ENCODE peak calls at places on chromosomes 12 and 14, in five cellular contexts. P is tibial nerve, N is psoas muscle, W is OCI-LY7, F is brain microvascular endothelial cell. B is an unnamed sample.
A peak's percentile ranks its signal among the peaks of the same experiment; 100 is the strongest.

GRCh38 chr12:76346236-76346635 is 2.0 kb downstream of the BBS10 start:
- DNase-seq in P (no peak), N (no peak), W (no peak), F (no peak), B (no peak)

GRCh38 chr12:90514325-90514724 is 440.7 kb downstream of the CCER1 start:
- DNase-seq in P (no peak), N (no peak), W (no peak), F (no peak), B (no peak)

GRCh38 chr14:105092912-105093425 is 27.7 kb upstream of the GPR132 start:
- DNase-seq in P (no peak), N (no peak), W (no peak), F (peak; percentile 12), B (peak; percentile 52)

GRCh38 chr12:13661005-13661887 is 320.2 kb downstream of the GRIN2B start:
- DNase-seq in P (peak; percentile 14), N (peak; percentile 50), W (peak; percentile 13), F (peak; percentile 38), B (peak; percentile 17)

GRCh38 chr12:62347922-62348650 is 87.9 kb downstream of the USP15 start:
- DNase-seq in P (no peak), N (no peak), W (no peak), F (peak; percentile 13), B (no peak)

GRCh38 chr14:101588990-101589389 is 27.7 kb downstream of the DIO3 start:
- DNase-seq in P (no peak), N (no peak), W (no peak), F (peak; percentile 2), B (no peak)

GRCh38 chr12:91507754-91508153 is 325.1 kb upstream of the DCN start:
- DNase-seq in P (no peak), N (no peak), W (no peak), F (peak; percentile 80), B (no peak)

GRCh38 chr12:94244165-94245133 is 96.1 kb downstream of the PLXNC1 start:
- DNase-seq in P (no peak), N (no peak), W (peak; percentile 51), F (no peak), B (no peak)

DNA sequence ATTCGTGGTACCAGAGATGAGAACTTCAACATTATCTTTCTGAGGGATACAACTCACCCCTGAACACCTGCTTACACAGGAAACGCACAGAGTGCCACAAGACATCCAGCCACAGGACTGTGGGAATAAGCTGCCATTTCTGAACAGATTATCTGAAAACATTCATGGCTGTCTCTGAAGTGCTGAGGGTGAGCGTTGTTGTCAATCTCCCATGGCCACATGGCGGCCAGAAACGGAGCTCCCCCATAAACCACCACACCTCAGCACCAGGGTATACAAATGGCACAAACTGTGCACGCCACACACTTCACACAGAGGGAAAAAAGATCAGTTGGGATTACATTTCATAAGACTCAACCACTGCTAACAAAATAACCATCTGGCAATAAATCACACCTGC is 23.7 kb downstream of the FOXN3 start:
- DNase-seq in P (no peak), N (no peak), W (no peak), F (no peak), B (no peak)
- TF ChIP-seq CTCF in P (no peak), N (no peak), W (no peak), F (no peak), B (no peak)

DNA sequence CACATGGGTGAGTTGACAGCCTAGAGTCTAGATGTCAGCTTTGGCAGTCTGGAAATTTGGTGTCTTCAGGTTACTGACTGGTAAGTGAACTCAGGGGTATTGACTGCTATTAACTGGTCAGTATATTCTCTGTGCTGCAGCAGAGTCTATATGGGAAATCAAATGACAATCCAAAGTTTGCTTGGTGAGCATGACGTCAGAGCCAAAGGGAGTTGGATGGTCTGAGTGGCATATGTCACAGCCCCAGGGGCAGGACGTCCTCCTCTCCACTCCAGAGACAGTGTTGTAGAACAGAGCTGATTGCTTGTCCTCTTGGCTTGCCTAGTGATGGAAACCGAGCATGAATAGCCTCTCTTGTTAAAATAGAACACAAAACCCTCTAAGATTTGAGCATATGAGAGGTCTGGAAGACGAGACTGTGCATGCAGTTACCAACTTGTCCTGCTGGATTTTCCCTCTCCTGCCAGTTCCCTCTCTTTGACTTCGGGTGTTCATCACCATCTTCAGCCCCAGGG is 3.3 kb upstream of the TBC1D30 start:
- DNase-seq in P (no peak), N (no peak), W (no peak), F (no peak), B (no peak)
- H3K27ac ChIP-seq in P (no peak overlapping the region), N (no peak overlapping the region), W (no peak overlapping the region), F (no peak overlapping the region), B (no peak overlapping the region)

DNA sequence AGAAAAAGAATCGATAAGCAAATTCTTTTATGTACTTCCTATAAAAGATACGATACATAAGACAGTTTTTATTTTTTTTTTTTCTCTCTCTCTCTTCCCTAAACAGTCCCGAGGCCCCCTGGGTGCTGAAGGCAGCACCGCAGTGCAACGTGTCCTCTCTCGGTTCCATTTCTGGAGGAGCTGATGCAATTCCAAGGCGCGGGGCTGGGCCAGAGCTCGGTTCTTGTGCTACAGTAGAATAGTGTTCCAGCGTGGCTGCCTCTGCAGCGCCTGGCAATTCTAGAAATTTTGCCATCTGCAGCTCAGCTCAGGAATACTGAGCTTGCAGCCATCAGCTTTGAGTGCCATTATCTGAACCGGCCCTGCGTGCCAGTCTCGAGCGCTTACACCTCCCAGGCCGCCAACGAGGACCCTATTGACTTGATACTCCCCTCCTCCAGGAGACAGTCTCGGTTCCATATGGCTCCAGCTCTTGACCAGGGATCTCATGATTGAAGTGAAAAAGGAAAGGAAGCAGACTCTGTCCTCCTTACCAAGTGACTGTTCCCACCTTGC is 630 bp downstream of the ALDH1L2 start:
- DNase-seq in P (peak; percentile 47), N (peak; percentile 78), W (no peak), F (peak; percentile 73), B (no peak)
- TF ChIP-seq CTCF in P (no peak), N (no peak), W (no peak), F (peak; percentile 39), B (no peak)

DNA sequence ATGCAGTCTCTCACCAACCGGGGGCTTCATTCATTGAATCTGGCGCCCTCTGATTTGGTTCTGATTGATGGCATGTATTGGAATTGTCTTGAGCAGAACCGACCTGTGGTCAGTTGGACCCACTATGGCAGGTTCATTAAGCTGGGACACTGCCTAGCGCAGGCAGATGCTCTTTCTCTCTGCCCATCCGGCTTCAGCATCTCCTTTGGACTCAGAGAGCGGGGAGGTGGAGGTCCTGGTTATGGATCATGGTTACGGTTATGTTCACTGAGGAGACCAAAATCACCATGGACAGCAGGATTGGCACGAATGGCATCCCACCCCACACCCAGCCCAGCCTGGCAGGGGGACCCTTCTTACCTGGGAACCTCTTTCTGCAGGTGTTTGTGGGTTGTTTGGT is 16.4 kb upstream of the BCL7A start:
- DNase-seq in P (no peak), N (no peak), W (peak; percentile 69), F (no peak), B (no peak)
- H3K27ac ChIP-seq in P (no peak overlapping the region), N (no peak overlapping the region), W (peak overlapping the region; percentile 100), F (no peak overlapping the region), B (no peak overlapping the region)

GRCh38 chr12:96040305-96041133 is 5.1 kb upstream of the LTA4H start:
- DNase-seq in P (no peak), N (no peak), W (no peak), F (no peak), B (no peak)
- TF ChIP-seq CTCF in P (no peak), N (no peak), W (no peak), F (no peak), B (no peak)

DNA sequence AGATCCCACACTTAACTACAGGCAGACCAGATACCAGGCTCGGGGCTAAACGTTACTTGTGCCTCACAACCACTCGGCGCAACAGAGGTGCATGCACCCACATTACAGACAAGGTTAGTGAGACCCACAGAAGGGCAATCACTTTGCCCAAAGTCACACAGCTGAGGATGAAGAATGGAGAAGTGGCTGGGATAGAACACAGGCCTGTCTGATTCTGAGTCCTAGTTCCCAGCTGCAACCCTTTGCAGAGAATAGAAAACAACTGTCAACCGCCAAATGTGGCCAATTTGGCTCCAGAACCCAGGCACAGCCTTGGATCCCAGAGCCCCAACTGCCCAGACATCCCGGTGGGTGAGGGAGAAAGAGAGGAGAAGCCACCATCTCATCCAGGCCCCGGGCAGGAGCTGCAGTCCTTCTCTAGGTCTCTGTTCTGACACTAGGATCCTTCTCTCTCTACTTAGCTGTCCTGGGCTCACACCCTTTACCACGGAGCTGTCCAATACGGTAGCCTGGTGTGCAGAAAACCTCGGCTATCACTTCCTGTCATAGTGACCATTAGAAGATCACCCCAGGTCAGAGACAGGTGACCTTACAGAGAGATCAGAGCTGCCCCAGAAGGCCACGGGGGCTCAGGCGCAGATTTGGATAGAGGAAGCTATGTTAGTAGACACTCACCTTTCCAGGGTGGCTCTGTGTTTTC is 59.1 kb downstream of the FAM222A start:
- DNase-seq in P (no peak), N (peak; percentile 30), W (no peak), F (no peak), B (no peak)
- H3K27ac ChIP-seq in P (peak overlapping the region; percentile 60), N (peak overlapping the region; percentile 39), W (no peak overlapping the region), F (no peak overlapping the region), B (no peak overlapping the region)

B was measured in RWPE1.